ENCODE peak calls at places on chromosomes 7 and 10, in seven cellular contexts. One of them, this sample, is unnamed.

GRCh38 chr10:102115775-102116174 is 4.4 kb downstream of the LDB1 start:
- DNase-seq in GM23248: peak; percentile 32
- DNase-seq in CD8-positive, alpha-beta memory T cell: peak; percentile 34
- DNase-seq in K562: no peak
- DNase-seq in GM12878: no peak
- DNase-seq in bronchial epithelial cell: no peak
- DNase-seq in right lobe of liver: no peak
- DNase-seq in this sample: no peak

GRCh38 chr7:138864667-138865066 is 66.7 kb upstream of the ATP6V0A4 start:
- DNase-seq in GM23248: peak; percentile 88
- DNase-seq in CD8-positive, alpha-beta memory T cell: no peak
- DNase-seq in K562: no peak
- DNase-seq in GM12878: no peak
- DNase-seq in bronchial epithelial cell: peak; percentile 96
- DNase-seq in right lobe of liver: no peak
- DNase-seq in this sample: no peak

GRCh38 chr7:106345421-106346166 is 60.8 kb upstream of the NAMPT start:
- DNase-seq in GM23248: peak; percentile 45
- DNase-seq in CD8-positive, alpha-beta memory T cell: no peak
- DNase-seq in K562: peak; percentile 39
- DNase-seq in GM12878: no peak
- DNase-seq in bronchial epithelial cell: peak; percentile 50
- DNase-seq in right lobe of liver: no peak
- DNase-seq in this sample: no peak

GRCh38 chr7:95723583-95724180 is 48.7 kb upstream of the DYNC1I1 start:
- DNase-seq in GM23248: peak; percentile 76
- DNase-seq in CD8-positive, alpha-beta memory T cell: no peak
- DNase-seq in K562: peak; percentile 49
- DNase-seq in GM12878: peak; percentile 11
- DNase-seq in bronchial epithelial cell: peak; percentile 57
- DNase-seq in right lobe of liver: no peak
- DNase-seq in this sample: peak; percentile 81

GRCh38 chr7:112770051-112770450 is 20.1 kb downstream of the TMEM168 start:
- DNase-seq in GM23248: no peak
- DNase-seq in CD8-positive, alpha-beta memory T cell: no peak
- DNase-seq in K562: no peak
- DNase-seq in GM12878: no peak
- DNase-seq in bronchial epithelial cell: peak; percentile 96
- DNase-seq in right lobe of liver: no peak
- DNase-seq in this sample: no peak

GRCh38 chr7:27586825-27587224 is 75.9 kb downstream of the HIBADH start:
- DNase-seq in GM23248: no peak
- DNase-seq in CD8-positive, alpha-beta memory T cell: no peak
- DNase-seq in K562: no peak
- DNase-seq in GM12878: peak; percentile 53
- DNase-seq in bronchial epithelial cell: no peak
- DNase-seq in right lobe of liver: no peak
- DNase-seq in this sample: peak; percentile 6

GRCh38 chr10:103495321-103495720 is 1.8 kb downstream of the NEURL1 start:
- DNase-seq in GM23248: no peak
- DNase-seq in CD8-positive, alpha-beta memory T cell: no peak
- DNase-seq in K562: no peak
- DNase-seq in GM12878: no peak
- DNase-seq in bronchial epithelial cell: no peak
- DNase-seq in right lobe of liver: no peak
- DNase-seq in this sample: no peak

GRCh38 chr10:642186-642890 is 47.1 kb downstream of the DIP2C start:
- DNase-seq in GM23248: no peak
- DNase-seq in CD8-positive, alpha-beta memory T cell: no peak
- DNase-seq in K562: no peak
- DNase-seq in GM12878: no peak
- DNase-seq in bronchial epithelial cell: no peak
- DNase-seq in right lobe of liver: no peak
- DNase-seq in this sample: no peak

GRCh38 chr7:102271158-102271798 is 15.4 kb upstream of the SH2B2 start:
- DNase-seq in GM23248: no peak
- DNase-seq in CD8-positive, alpha-beta memory T cell: no peak
- DNase-seq in K562: no peak
- DNase-seq in GM12878: no peak
- DNase-seq in bronchial epithelial cell: no peak
- DNase-seq in right lobe of liver: no peak
- DNase-seq in this sample: no peak

GRCh38 chr10:7515549-7515948 is 104.7 kb upstream of the SFMBT2 start:
- DNase-seq in GM23248: no peak
- DNase-seq in CD8-positive, alpha-beta memory T cell: no peak
- DNase-seq in K562: no peak
- DNase-seq in GM12878: no peak
- DNase-seq in bronchial epithelial cell: no peak
- DNase-seq in right lobe of liver: no peak
- DNase-seq in this sample: no peak

GRCh38 chr7:35695628-35695888 is 623 bp upstream of the HERPUD2 start:
- DNase-seq in GM23248: no peak
- DNase-seq in CD8-positive, alpha-beta memory T cell: no peak
- DNase-seq in K562: no peak
- DNase-seq in GM12878: no peak
- DNase-seq in bronchial epithelial cell: peak; percentile 39
- DNase-seq in right lobe of liver: no peak
- DNase-seq in this sample: no peak

GRCh38 chr10:131475803-131476202 is 164.3 kb upstream of the TCERG1L start:
- DNase-seq in GM23248: no peak
- DNase-seq in CD8-positive, alpha-beta memory T cell: no peak
- DNase-seq in K562: no peak
- DNase-seq in GM12878: no peak
- DNase-seq in bronchial epithelial cell: no peak
- DNase-seq in right lobe of liver: no peak
- DNase-seq in this sample: no peak

GRCh38 chr10:74841265-74841973 is 15.0 kb downstream of the KAT6B start:
- DNase-seq in GM23248: no peak
- DNase-seq in CD8-positive, alpha-beta memory T cell: no peak
- DNase-seq in K562: no peak
- DNase-seq in GM12878: no peak
- DNase-seq in bronchial epithelial cell: no peak
- DNase-seq in right lobe of liver: no peak
- DNase-seq in this sample: no peak

GRCh38 chr7:100407285-100408180 is 21.0 kb downstream of the ZCWPW1 start:
- DNase-seq in GM23248: peak; percentile 88
- DNase-seq in CD8-positive, alpha-beta memory T cell: peak; percentile 56
- DNase-seq in K562: peak; percentile 85
- DNase-seq in GM12878: peak; percentile 66
- DNase-seq in bronchial epithelial cell: peak; percentile 82
- DNase-seq in right lobe of liver: no peak
- DNase-seq in this sample: peak; percentile 80

GRCh38 chr7:75575488-75576112 is 83.5 kb downstream of the SPDYE5 start:
- DNase-seq in GM23248: peak; percentile 23
- DNase-seq in CD8-positive, alpha-beta memory T cell: no peak
- DNase-seq in K562: no peak
- DNase-seq in GM12878: no peak
- DNase-seq in bronchial epithelial cell: no peak
- DNase-seq in right lobe of liver: no peak
- DNase-seq in this sample: peak; percentile 49

GRCh38 chr7:124856299-124856888 is 73.2 kb downstream of the POT1 start:
- DNase-seq in GM23248: peak; percentile 67
- DNase-seq in CD8-positive, alpha-beta memory T cell: no peak
- DNase-seq in K562: peak; percentile 52
- DNase-seq in GM12878: no peak
- DNase-seq in bronchial epithelial cell: peak; percentile 68
- DNase-seq in right lobe of liver: no peak
- DNase-seq in this sample: peak; percentile 52

DNA sequence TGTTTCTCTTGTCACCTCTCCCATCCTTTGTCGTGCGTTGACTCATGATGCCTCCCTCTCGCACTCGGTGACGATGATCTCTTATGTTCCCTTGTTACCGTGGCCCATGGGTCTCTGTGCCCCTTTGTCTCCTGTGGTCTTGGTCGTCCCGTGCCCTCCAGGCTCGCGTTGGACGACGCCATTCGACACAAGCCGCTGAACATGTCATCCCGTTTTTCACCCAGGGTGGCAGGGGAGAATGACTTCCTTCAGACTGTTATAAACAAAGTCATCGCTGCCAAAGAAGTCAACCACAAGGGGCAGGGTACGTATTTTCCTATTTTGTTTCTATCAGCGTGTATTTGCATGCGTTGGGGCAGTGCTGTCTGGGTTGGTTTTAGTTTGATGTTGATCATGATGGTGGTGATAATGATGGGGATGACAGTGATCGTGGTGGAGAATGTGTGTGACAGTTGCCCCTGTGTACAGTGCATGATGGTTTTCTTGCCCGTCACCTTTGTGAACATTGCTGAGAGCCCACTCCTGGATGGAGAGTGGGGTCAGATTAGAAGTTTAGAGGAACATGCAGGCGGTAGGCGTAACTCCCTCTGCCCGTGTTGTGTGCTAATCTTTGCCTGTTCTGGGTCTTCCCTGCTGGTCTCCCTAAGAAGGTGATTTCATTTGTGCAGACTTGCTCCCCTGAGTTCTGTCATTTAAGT is 107.0 kb downstream of the DOCK1 start:
- DNase-seq in GM23248: no peak
- DNase-seq in CD8-positive, alpha-beta memory T cell: no peak
- DNase-seq in K562: no peak
- DNase-seq in GM12878: no peak
- DNase-seq in bronchial epithelial cell: no peak
- DNase-seq in right lobe of liver: no peak
- DNase-seq in this sample: no peak
- H3K36me3 ChIP-seq in GM23248: peaks cover 3% of the 10 kb centered on the region
- H3K36me3 ChIP-seq in CD8-positive, alpha-beta memory T cell: no peaks in the 10 kb centered on the region
- H3K36me3 ChIP-seq in K562: no peaks in the 10 kb centered on the region
- H3K36me3 ChIP-seq in GM12878: no peaks in the 10 kb centered on the region
- H3K36me3 ChIP-seq in bronchial epithelial cell: peaks cover 10% of the 10 kb centered on the region
- H3K36me3 ChIP-seq in right lobe of liver: no peaks in the 10 kb centered on the region
- H3K36me3 ChIP-seq in this sample: no peaks in the 10 kb centered on the region

DNA sequence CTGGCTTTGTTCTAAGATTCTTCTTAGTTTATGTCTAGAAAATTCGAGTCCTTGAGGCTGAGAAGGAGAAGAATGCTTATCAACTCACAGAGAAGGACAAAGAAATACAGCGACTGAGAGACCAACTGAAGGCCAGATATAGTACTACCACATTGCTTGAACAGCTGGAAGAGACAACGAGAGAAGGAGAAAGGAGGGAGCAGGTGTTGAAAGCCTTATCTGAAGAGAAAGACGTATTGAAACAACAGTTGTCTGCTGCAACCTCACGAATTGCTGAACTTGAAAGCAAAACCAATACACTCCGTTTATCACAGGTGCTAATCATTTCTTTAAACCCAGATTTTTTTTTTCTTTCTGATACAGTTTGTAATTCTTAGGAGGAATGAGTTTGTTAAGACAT is 6.7 kb downstream of the CEP55 start:
- DNase-seq in GM23248: no peak
- DNase-seq in CD8-positive, alpha-beta memory T cell: no peak
- DNase-seq in K562: no peak
- DNase-seq in GM12878: peak; percentile 33
- DNase-seq in bronchial epithelial cell: no peak
- DNase-seq in right lobe of liver: no peak
- DNase-seq in this sample: no peak
- H3K36me3 ChIP-seq in GM23248: no peaks in the 10 kb centered on the region
- H3K36me3 ChIP-seq in CD8-positive, alpha-beta memory T cell: no peaks in the 10 kb centered on the region
- H3K36me3 ChIP-seq in K562: peaks cover 28% of the 10 kb centered on the region
- H3K36me3 ChIP-seq in GM12878: no peaks in the 10 kb centered on the region
- H3K36me3 ChIP-seq in bronchial epithelial cell: no peaks in the 10 kb centered on the region
- H3K36me3 ChIP-seq in right lobe of liver: no peaks in the 10 kb centered on the region
- H3K36me3 ChIP-seq in this sample: peaks cover 60% of the 10 kb centered on the region

DNA sequence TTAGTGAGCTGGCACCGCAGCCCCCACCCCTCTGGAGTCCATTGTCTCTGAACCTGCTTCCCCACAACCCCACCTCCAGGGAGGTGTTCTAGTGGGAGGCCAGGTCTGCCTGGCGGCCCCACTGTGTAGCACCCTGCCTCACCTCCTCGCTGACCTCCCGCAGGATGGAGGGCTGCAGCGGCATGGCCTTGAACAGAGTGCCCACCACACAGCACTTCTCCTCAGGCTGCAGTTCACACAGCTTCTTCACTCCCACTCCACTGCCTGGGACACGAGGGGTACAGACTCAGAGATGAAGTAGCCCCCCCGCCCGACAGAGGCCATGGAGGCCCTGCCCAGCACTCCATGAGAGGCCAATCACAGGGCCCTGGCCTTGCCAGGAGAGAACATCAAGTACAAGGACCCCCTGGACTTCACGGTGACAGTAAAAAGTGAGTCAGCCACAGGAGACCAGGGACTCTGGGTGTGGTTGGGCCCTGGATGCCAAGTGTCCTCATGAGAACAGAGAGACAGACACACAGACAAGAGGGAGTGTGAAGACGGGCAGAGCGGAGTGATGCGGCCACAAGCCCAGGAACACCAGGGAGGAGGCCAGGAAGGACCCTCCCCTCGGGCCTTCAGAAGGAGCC is 5.4 kb downstream of the POLD2 start:
- DNase-seq in GM23248: peak; percentile 32
- DNase-seq in CD8-positive, alpha-beta memory T cell: no peak
- DNase-seq in K562: no peak
- DNase-seq in GM12878: no peak
- DNase-seq in bronchial epithelial cell: no peak
- DNase-seq in right lobe of liver: no peak
- DNase-seq in this sample: no peak
- H3K36me3 ChIP-seq in GM23248: peaks cover 4% of the 10 kb centered on the region
- H3K36me3 ChIP-seq in CD8-positive, alpha-beta memory T cell: peaks cover 4% of the 10 kb centered on the region
- H3K36me3 ChIP-seq in K562: peaks cover 82% of the 10 kb centered on the region
- H3K36me3 ChIP-seq in GM12878: peaks cover 8% of the 10 kb centered on the region
- H3K36me3 ChIP-seq in bronchial epithelial cell: peaks cover 24% of the 10 kb centered on the region
- H3K36me3 ChIP-seq in right lobe of liver: peaks cover 7% of the 10 kb centered on the region
- H3K36me3 ChIP-seq in this sample: peaks cover 71% of the 10 kb centered on the region

DNA sequence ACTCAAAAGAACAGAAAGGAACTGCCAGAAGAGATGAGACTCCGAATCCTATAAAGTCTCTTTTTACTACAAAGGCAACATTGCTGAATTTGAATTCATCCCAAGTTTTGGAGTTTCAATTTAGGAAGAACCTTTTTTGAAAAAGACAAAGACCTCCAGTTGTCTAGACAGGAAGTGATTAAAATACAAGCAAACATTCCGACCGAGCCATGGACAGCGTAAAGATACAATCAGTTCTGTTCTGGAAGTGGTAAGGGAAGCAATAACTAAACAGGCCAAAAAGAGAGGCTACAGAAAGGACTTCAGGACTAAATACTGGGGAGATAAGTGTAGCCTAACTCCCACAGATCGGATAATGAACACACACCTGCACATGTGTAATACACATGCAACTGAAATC is 101.0 kb downstream of the SMURF1 start:
- DNase-seq in GM23248: no peak
- DNase-seq in CD8-positive, alpha-beta memory T cell: no peak
- DNase-seq in K562: no peak
- DNase-seq in GM12878: no peak
- DNase-seq in bronchial epithelial cell: no peak
- DNase-seq in right lobe of liver: no peak
- DNase-seq in this sample: peak; percentile 66
- H3K36me3 ChIP-seq in GM23248: peaks cover 56% of the 10 kb centered on the region
- H3K36me3 ChIP-seq in CD8-positive, alpha-beta memory T cell: peaks cover 53% of the 10 kb centered on the region
- H3K36me3 ChIP-seq in K562: peaks cover 88% of the 10 kb centered on the region
- H3K36me3 ChIP-seq in GM12878: peaks cover 16% of the 10 kb centered on the region
- H3K36me3 ChIP-seq in bronchial epithelial cell: peaks cover 47% of the 10 kb centered on the region
- H3K36me3 ChIP-seq in right lobe of liver: peaks cover 37% of the 10 kb centered on the region
- H3K36me3 ChIP-seq in this sample: peaks cover 38% of the 10 kb centered on the region

DNA sequence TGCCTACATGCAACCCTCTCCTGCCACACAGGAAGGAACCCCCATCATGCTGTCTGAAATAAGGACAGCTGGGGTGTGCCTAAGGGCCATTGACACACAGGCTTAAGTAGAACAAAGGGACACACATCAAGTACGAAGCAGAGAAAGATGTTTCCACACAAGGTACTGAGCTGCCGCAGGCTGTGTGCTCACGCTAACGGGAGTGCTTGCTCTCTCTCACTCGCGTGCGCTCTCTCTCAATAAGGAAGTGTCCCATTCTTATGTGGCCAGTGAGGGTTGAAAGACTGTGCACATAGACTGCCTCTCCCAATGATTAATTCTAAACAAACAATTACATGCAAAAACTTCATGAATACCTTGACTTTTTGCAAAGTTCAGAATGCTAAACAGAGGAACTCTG is 29.9 kb downstream of the DCLRE1C start:
- DNase-seq in GM23248: no peak
- DNase-seq in CD8-positive, alpha-beta memory T cell: no peak
- DNase-seq in K562: no peak
- DNase-seq in GM12878: no peak
- DNase-seq in bronchial epithelial cell: no peak
- DNase-seq in right lobe of liver: no peak
- DNase-seq in this sample: no peak
- H3K36me3 ChIP-seq in GM23248: peaks cover 38% of the 10 kb centered on the region
- H3K36me3 ChIP-seq in CD8-positive, alpha-beta memory T cell: peaks cover 54% of the 10 kb centered on the region
- H3K36me3 ChIP-seq in K562: peaks cover 83% of the 10 kb centered on the region
- H3K36me3 ChIP-seq in GM12878: peaks cover 22% of the 10 kb centered on the region
- H3K36me3 ChIP-seq in bronchial epithelial cell: peaks cover 8% of the 10 kb centered on the region
- H3K36me3 ChIP-seq in right lobe of liver: no peaks in the 10 kb centered on the region
- H3K36me3 ChIP-seq in this sample: peaks cover 31% of the 10 kb centered on the region